ENCODE peak calls at places on chromosomes 7 and 10, in ten cellular contexts. Q is T-helper 17 cell; M is NCI-H510A treated with DMSO at 0.1 percent for 48 hours; G is C1 segment of cervical spinal cord; N is MCF 10A; Y is mesendoderm; P is NK-92 treated with Interleukin-12 subunit alpha and Interleukin-12 subunit beta, amount 100 ng/mL, for 24 hours; X is Daoy; T is HCEC 1CT; V is psoas muscle. I is an unnamed sample.

GRCh38 chr7:131051304-131051703 is 276.4 kb upstream of the MKLN1 start:
- DNase-seq in X (no peak), G (no peak), Q (no peak), T (no peak), N (no peak), Y (no peak), M (no peak), V (no peak), P (no peak), I (no peak)

GRCh38 chr10:118985576-118985975 is 43.9 kb upstream of the NANOS1 start:
- DNase-seq in V (no peak), T (no peak), M (no peak), G (no peak), Y (no peak), Q (no peak), P (no peak), N (no peak), X (no peak), I (no peak)

GRCh38 chr10:133124357-133125211 is 35.4 kb upstream of the KNDC1 start:
- DNase-seq in P (no peak), G (no peak), N (no peak), X (no peak), T (no peak), V (peak; percentile 72), Q (peak; percentile 7), Y (peak; percentile 29), M (no peak), I (peak; percentile 73)

GRCh38 chr10:18610517-18610916 is 40.9 kb downstream of the NSUN6 start:
- DNase-seq in Q (no peak), N (peak; percentile 84), X (peak; percentile 85), M (peak; percentile 41), V (no peak), T (peak; percentile 67), P (no peak), G (no peak), Y (peak; percentile 58), I (no peak)

GRCh38 chr7:142785841-142786250 is 15.1 kb downstream of the PRSS2 start:
- DNase-seq in Q (peak; percentile 68), V (no peak), M (no peak), T (no peak), X (no peak), N (no peak), Y (peak; percentile 19), P (peak; percentile 94), G (no peak), I (no peak)

GRCh38 chr7:99135938-99136337 is 8.0 kb downstream of the SMURF1 start:
- DNase-seq in V (no peak), X (no peak), Q (no peak), M (no peak), T (no peak), N (no peak), Y (no peak), G (no peak), P (no peak), I (no peak)

GRCh38 chr10:52463831-52464230 is 149.8 kb downstream of the DKK1 start:
- DNase-seq in M (no peak), X (no peak), T (no peak), Y (no peak), P (no peak), G (no peak), V (no peak), Q (no peak), N (no peak), I (no peak)

GRCh38 chr7:142519077-142519789 is 230.0 kb upstream of the PRSS1 start:
- DNase-seq in X (no peak), G (no peak), N (no peak), Q (no peak), P (no peak), Y (peak; percentile 40), M (no peak), V (no peak), T (no peak), I (no peak)

GRCh38 chr10:21858455-21858854 is 145.1 kb downstream of the DNAJC1 start:
- DNase-seq in V (no peak), M (no peak), Q (no peak), G (no peak), Y (no peak), X (no peak), T (no peak), N (no peak), P (no peak), I (no peak)

GRCh38 chr10:60238408-60239100 is 151.1 kb downstream of the ANK3 start:
- DNase-seq in Y (peak; percentile 71), G (no peak), M (no peak), X (peak; percentile 11), N (peak; percentile 52), Q (no peak), V (no peak), T (peak; percentile 43), P (no peak), I (no peak)

GRCh38 chr10:84114088-84114667 is 25.1 kb upstream of the GHITM start:
- DNase-seq in G (no peak), M (no peak), P (no peak), T (no peak), Y (peak; percentile 49), N (no peak), X (no peak), Q (no peak), V (no peak), I (no peak)

GRCh38 chr7:23893942-23894890 is 184.2 kb downstream of the STK31 start:
- DNase-seq in P (peak; percentile 39), T (peak; percentile 25), N (no peak), Y (peak; percentile 26), X (peak; percentile 80), M (no peak), V (no peak), Q (no peak), G (no peak), I (no peak)

GRCh38 chr7:28573751-28574295 is 161.5 kb downstream of the CREB5 start:
- DNase-seq in V (no peak), X (peak; percentile 67), Q (no peak), P (no peak), T (no peak), M (peak; percentile 55), Y (no peak), N (peak; percentile 41), G (no peak), I (no peak)

GRCh38 chr7:127512587-127512986 is 72.8 kb downstream of the GCC1 start:
- DNase-seq in Y (peak; percentile 51), V (no peak), T (no peak), N (no peak), M (no peak), G (no peak), P (no peak), Q (no peak), X (no peak), I (no peak)

GRCh38 chr10:52979295-52980025 is 206.9 kb upstream of the MBL2 start:
- DNase-seq in P (no peak), M (no peak), T (no peak), G (no peak), Q (no peak), X (no peak), N (peak; percentile 14), V (no peak), Y (no peak), I (no peak)

GRCh38 chr7:50621932-50622587 is 56.9 kb upstream of the DDC start:
- DNase-seq in P (no peak), X (no peak), M (no peak), V (no peak), N (no peak), Y (no peak), G (no peak), T (no peak), Q (no peak), I (no peak)

GRCh38 chr7:27611043-27611442 is 51.6 kb downstream of the HIBADH start:
- DNase-seq in N (peak; percentile 80), M (peak; percentile 72), P (no peak), T (no peak), X (no peak), G (no peak), V (no peak), Y (no peak), Q (no peak), I (no peak)

GRCh38 chr10:6929157-6929830 is 349.2 kb upstream of the PRKCQ start:
- DNase-seq in G (peak; percentile 10), X (no peak), M (no peak), Y (no peak), N (no peak), V (no peak), P (peak; percentile 19), Q (no peak), T (no peak), I (no peak)

I was measured in upper lobe of right lung.